ENCODE peak calls at places on chromosomes 2 and 18, in nine cellular contexts. T is activated CD4-positive, CD25-positive, alpha-beta regulatory T cell; I is D721Med; F is dermis microvascular lymphatic vessel endothelial cell; S is naive B cell; V is smooth muscle cell of the brain vasculature; L is NCI-H1930; N is activated T-helper 1 cell treated with anti-CD3 and anti-CD28 coated beads, Interleukin-12 subunit alpha, Interleukin-12 subunit beta, Interleukin-2, Interleukin-4 antibody, amounts not matched to agents 30 ng/mL and 10 ng/mL and 1 ng/mL, durations not matched to agents 14 hours and 24 hours and 36 hours; Q is Calu3. D is an unnamed sample.

GRCh38 chr2:67790622-67791021 is 272.2 kb downstream of the C1D start:
- DNase-seq in T (no peak), I (no peak), F (no peak), S (no peak), V (no peak), L (no peak), N (no peak), Q (no peak), D (peak; percentile 71)

GRCh38 chr2:190069936-190070696 is 7.6 kb upstream of the MSTN start:
- DNase-seq in T (no peak), I (no peak), F (peak; percentile 56), S (peak; percentile 54), V (peak; percentile 59), L (peak; percentile 8), N (no peak), Q (peak; percentile 45), D (peak; percentile 23)

GRCh38 chr2:59413751-59414570 is 1139.5 kb downstream of the BCL11A start:
- DNase-seq in T (no peak), I (no peak), F (no peak), S (peak; percentile 1), V (no peak), L (no peak), N (no peak), Q (no peak), D (no peak)

GRCh38 chr2:215713393-215713792 is 277.5 kb upstream of the FN1 start:
- DNase-seq in T (no peak), I (no peak), F (no peak), S (no peak), V (no peak), L (no peak), N (no peak), Q (no peak), D (peak; percentile 90)

GRCh38 chr2:139225961-139226360 is 445.8 kb upstream of the NXPH2 start:
- DNase-seq in T (no peak), I (no peak), F (no peak), S (no peak), V (no peak), L (no peak), N (no peak), Q (no peak), D (no peak)

GRCh38 chr18:39960545-39960944 is 1994.5 kb upstream of the PIK3C3 start:
- DNase-seq in T (no peak), I (no peak), F (no peak), S (no peak), V (no peak), L (no peak), N (no peak), Q (no peak), D (no peak)

GRCh38 chr2:126880825-126881224 is 17.9 kb upstream of the TEX51 start:
- DNase-seq in T (no peak), I (no peak), F (no peak), S (no peak), V (no peak), L (no peak), N (no peak), Q (no peak), D (no peak)

GRCh38 chr2:229622495-229623355 is 91.6 kb downstream of the DNER start:
- DNase-seq in T (no peak), I (no peak), F (no peak), S (no peak), V (no peak), L (no peak), N (no peak), Q (no peak), D (no peak)

GRCh38 chr18:77702686-77703085 is 453.0 kb downstream of the GALR1 start:
- DNase-seq in T (no peak), I (no peak), F (no peak), S (no peak), V (no peak), L (peak; percentile 2), N (no peak), Q (no peak), D (no peak)

GRCh38 chr2:198465970-198466369 is 661.6 kb downstream of the PLCL1 start:
- DNase-seq in T (no peak), I (no peak), F (no peak), S (no peak), V (no peak), L (no peak), N (no peak), Q (no peak), D (no peak)

GRCh38 chr18:55275042-55275897 is 312.7 kb downstream of the TCF4 start:
- DNase-seq in T (no peak), I (no peak), F (no peak), S (no peak), V (no peak), L (no peak), N (no peak), Q (no peak), D (peak; percentile 53)